ENCODE peak calls at places on chromosome 4, in ten cellular contexts. R is H1, K is astrocyte of the spinal cord, S is suprapubic skin, D is tibial nerve, V is progenitor cell of endocrine pancreas, U is WTC11, B is uterus, W is GM12865, Y is AG04450. X is an unnamed sample.
A peak's percentile ranks its signal among the peaks of the same experiment; 100 is the strongest.

GRCh38 chr4:42397256-42397634 is at the start of gene SHISA3:
- DNase-seq in K (peak; percentile 17), B (no peak), Y (no peak), U (peak; percentile 58), V (no peak), S (no peak), W (peak; percentile 67), D (peak; percentile 19), R (peak; percentile 75), X (no peak)

GRCh38 chr4:6727081-6727942 is 11.3 kb downstream of the BLOC1S4 start:
- DNase-seq in V (no peak), B (no peak), D (no peak), Y (no peak), R (no peak), K (peak; percentile 73), S (no peak), W (no peak), U (no peak), X (no peak)

GRCh38 chr4:180636696-180637095 is 1606.5 kb upstream of the TENM3 start:
- DNase-seq in Y (no peak), D (no peak), S (no peak), U (no peak), B (no peak), K (peak; percentile 86), W (no peak), R (no peak), V (no peak), X (no peak)

GRCh38 chr4:146521543-146522097 is at the start of gene SLC10A7:
- DNase-seq in V (peak; percentile 47), B (peak; percentile 66), S (peak; percentile 79), K (peak; percentile 76), Y (peak; percentile 24), D (peak; percentile 67), U (peak; percentile 73), R (peak; percentile 78), W (peak; percentile 88), X (peak; percentile 72)

GRCh38 chr4:2867758-2868491 is 24.3 kb downstream of the ADD1 start:
- DNase-seq in K (peak; percentile 32), U (no peak), W (no peak), V (no peak), Y (no peak), R (no peak), D (no peak), B (peak; percentile 34), S (no peak), X (no peak)

GRCh38 chr4:167196386-167196785 is 37.9 kb downstream of the SPOCK3 start:
- DNase-seq in W (no peak), S (no peak), K (peak; percentile 54), D (no peak), B (no peak), V (no peak), U (no peak), R (no peak), Y (no peak), X (no peak)

GRCh38 chr4:53702334-53703266 is 111.3 kb upstream of the LNX1 start:
- DNase-seq in W (peak; percentile 93), R (peak; percentile 49), B (peak; percentile 80), V (no peak), K (peak; percentile 90), U (peak; percentile 20), S (peak; percentile 86), Y (no peak), D (peak; percentile 75), X (peak; percentile 82)

GRCh38 chr4:17613761-17614415 is 553 bp upstream of the MED28 start:
- DNase-seq in W (peak; percentile 32), K (no peak), S (no peak), R (peak; percentile 54), V (peak; percentile 13), Y (peak; percentile 56), U (no peak), D (no peak), B (peak; percentile 24), X (peak; percentile 40)

GRCh38 chr4:5395781-5396180 is 312.6 kb downstream of the EVC2 start:
- DNase-seq in U (no peak), D (no peak), R (no peak), S (no peak), Y (no peak), W (no peak), B (no peak), V (no peak), K (no peak), X (no peak)

GRCh38 chr4:5398056-5398455 is 310.3 kb downstream of the EVC2 start:
- DNase-seq in D (no peak), B (no peak), U (no peak), R (no peak), K (no peak), S (no peak), Y (no peak), W (no peak), V (no peak), X (no peak)

GRCh38 chr4:5404073-5404472 is 304.3 kb downstream of the EVC2 start:
- DNase-seq in V (no peak), K (no peak), R (no peak), B (no peak), S (no peak), W (no peak), U (no peak), D (no peak), Y (no peak), X (peak; percentile 16)

DNA sequence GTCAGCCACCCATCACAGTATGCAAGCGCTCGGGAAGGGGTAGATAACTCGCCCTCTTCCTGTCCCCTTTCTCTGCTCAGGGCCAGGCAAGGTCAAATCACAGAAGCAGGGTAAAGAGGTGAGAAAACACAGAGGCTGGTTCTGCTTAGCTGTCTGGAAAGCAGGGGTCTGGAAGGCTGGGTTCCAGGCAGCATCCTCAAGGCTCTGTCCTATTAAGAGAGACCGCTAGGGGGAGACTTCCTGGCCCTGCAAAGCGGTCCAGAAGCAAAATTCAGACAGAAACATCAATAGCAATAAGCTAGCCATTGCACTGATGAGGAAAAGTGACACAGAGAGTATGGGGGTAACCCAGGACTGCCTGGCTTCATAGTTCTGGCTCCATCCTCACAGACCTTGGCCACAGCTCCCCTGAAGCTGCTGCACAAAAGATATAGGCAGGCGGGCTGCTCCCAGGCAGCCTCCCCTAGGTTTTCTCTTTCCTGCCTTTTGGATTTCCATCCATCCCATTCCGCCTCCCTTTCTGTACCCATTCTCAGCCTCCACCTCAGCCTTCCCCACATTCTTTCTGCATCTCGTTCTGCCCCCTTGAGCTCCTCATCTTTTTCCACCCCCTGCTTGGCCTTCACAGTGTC is 308.5 kb downstream of the EVC2 start:
- DNase-seq in U (peak; percentile 42), S (no peak), Y (peak; percentile 8), K (peak; percentile 29), W (peak; percentile 32), D (no peak), V (peak; percentile 24), R (peak; percentile 49), B (no peak), X (no peak)
- TF ChIP-seq CTCF in U (peak; percentile 81), S (no peak), Y (peak; percentile 84), K (peak; percentile 83), W (peak; percentile 71), D (peak; percentile 20), V (peak; percentile 82), R (peak; percentile 65), B (peak; percentile 12), X (peak; percentile 18)

GRCh38 chr4:26788341-26788733 is 72.3 kb upstream of the STIM2 start:
- DNase-seq in B (no peak), Y (no peak), R (no peak), U (no peak), W (no peak), S (no peak), V (no peak), D (no peak), K (no peak), X (no peak)

GRCh38 chr4:26785766-26786165 is 74.9 kb upstream of the STIM2 start:
- DNase-seq in D (no peak), R (no peak), S (no peak), B (no peak), V (no peak), Y (no peak), K (no peak), U (no peak), W (no peak), X (no peak)

GRCh38 chr4:26789208-26789607 is 71.4 kb upstream of the STIM2 start:
- DNase-seq in Y (no peak), K (no peak), D (no peak), B (no peak), R (no peak), S (no peak), V (no peak), U (no peak), W (no peak), X (no peak)

GRCh38 chr4:26786916-26787315 is 73.7 kb upstream of the STIM2 start:
- DNase-seq in B (no peak), U (no peak), K (no peak), V (no peak), S (no peak), D (no peak), Y (no peak), R (no peak), W (no peak), X (no peak)

DNA sequence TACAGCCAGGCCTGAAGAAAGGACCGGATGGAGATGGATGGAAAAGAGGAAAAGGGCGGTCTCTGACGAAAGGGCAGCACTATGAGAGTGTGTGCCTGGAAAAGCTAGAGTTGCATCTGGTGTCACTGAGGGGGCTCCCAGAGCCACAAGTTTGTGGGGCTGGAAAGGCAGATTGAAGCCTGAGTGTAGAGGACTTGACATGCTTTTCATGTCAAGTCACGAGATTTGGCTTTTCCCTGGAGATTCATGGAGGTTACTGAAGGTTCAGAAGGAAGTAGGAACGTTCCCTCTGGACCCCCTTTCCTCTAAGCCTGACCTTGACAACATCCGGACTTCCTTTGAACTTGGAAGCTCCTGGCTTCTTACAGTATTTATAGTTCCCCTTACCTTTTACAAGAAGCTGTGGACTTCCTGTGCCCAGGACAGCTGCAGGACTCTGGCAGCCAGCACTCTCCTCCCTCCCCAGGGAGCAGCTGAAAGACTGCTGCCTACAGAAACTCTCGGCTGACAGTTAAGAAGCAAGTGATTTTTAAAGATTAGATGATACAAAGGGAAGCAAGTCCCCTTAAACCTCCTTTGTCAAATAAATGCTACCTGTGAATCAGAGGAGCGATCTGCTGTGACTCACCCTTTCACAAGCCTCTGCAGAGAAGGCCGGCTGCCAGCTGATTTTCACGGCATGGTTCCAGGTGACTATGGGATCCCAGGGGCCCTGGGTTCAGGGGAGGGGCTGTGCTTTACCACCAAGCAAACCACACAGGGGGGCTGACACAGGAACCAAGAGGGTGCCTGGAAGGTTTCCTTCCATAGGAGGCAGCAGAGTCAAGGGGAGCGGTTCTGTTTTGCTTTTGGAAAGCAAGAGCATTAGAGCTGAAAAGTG is 72.9 kb upstream of the STIM2 start:
- DNase-seq in V (no peak), S (no peak), W (peak; percentile 9), R (peak; percentile 62), Y (no peak), B (peak; percentile 38), D (no peak), K (peak; percentile 78), U (peak; percentile 50), X (no peak)
- TF ChIP-seq CTCF in V (no peak), S (no peak), W (peak; percentile 15), R (peak; percentile 54), Y (peak; percentile 46), B (peak; percentile 6), D (peak; percentile 7), K (peak; percentile 50), U (no peak), X (peak; percentile 17)

DNA sequence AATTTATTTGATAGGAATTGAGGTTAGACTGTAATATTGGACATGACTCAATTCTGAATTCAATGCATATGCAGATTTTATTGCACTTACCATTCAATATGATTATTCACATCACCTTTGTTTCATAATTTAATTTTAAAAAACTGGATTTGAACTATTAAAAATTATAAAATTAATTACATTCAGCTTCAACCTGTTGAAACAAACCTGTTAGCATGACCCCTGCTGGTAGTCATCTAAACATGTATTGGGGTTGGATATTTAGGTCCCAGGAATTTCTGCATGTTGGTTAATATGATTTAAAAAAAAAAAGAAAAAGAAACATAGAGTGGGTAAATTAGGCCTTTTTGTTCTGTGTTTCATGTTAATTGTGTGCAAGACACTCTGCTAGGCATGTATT is 85.9 kb downstream of the ARSJ start:
- DNase-seq in K (no peak), S (no peak), Y (no peak), D (no peak), B (no peak), V (no peak), R (no peak), U (no peak), W (no peak), X (no peak)
- TF ChIP-seq CTCF in K (peak; percentile 20), S (no peak), Y (peak; percentile 27), D (no peak), B (no peak), V (peak; percentile 40), R (no peak), U (no peak), W (no peak), X (no peak)

GRCh38 chr4:26161030-26161824 is 159.6 kb upstream of the RBPJ start:
- DNase-seq in D (no peak), V (no peak), R (no peak), W (peak; percentile 40), Y (no peak), S (no peak), U (peak; percentile 33), B (no peak), K (no peak), X (no peak)
- TF ChIP-seq CTCF in D (no peak), V (peak; percentile 50), R (peak; percentile 22), W (no peak), Y (peak; percentile 7), S (no peak), U (no peak), B (no peak), K (peak; percentile 15), X (no peak)

X was measured in tibial artery.